ENCODE peak calls at places on chromosome 13, in five cellular contexts. S is activated naive CD4-positive, alpha-beta T cell treated with anti-CD3 and anti-CD28 coated beads, Interleukin-2, amount 10 ng/mL, durations not matched to agents 7 days and 5 days; U is T-helper 2 cell; K is left ventricle myocardium inferior; Y is aorta. C is an unnamed sample.
A peak's percentile ranks its signal among the peaks of the same experiment; 100 is the strongest.

GRCh38 chr13:27005556-27005955 is 166.1 kb downstream of the USP12 start:
- DNase-seq in K (no peak), Y (no peak), U (no peak), S (no peak), C (no peak)

GRCh38 chr13:48942131-48942530 is 33.6 kb upstream of the FNDC3A start:
- DNase-seq in S (no peak), Y (no peak), K (no peak), U (no peak), C (no peak)

GRCh38 chr13:30047154-30047874 is 196.9 kb upstream of the UBL3 start:
- DNase-seq in Y (no peak), K (no peak), S (no peak), U (peak; percentile 86), C (no peak)

GRCh38 chr13:23743717-23744116 is 145.5 kb downstream of the MIPEP start:
- DNase-seq in U (no peak), Y (no peak), S (no peak), K (no peak), C (no peak)

GRCh38 chr13:32581177-32581786 is 5.0 kb upstream of the PDS5B start:
- DNase-seq in K (no peak), Y (no peak), U (peak; percentile 46), S (no peak), C (no peak)

GRCh38 chr13:94679614-94680013 is 32.7 kb downstream of the SOX21 start:
- DNase-seq in U (no peak), S (no peak), Y (no peak), K (no peak), C (no peak)

GRCh38 chr13:110351636-110352420 is 44.7 kb downstream of the COL4A2 start:
- DNase-seq in S (no peak), Y (no peak), K (no peak), U (no peak), C (no peak)

GRCh38 chr13:43077446-43077845 is 54.1 kb downstream of the DNAJC15 start:
- DNase-seq in S (no peak), U (no peak), K (no peak), Y (no peak), C (no peak)

GRCh38 chr13:50846861-50847475 is 3.5 kb upstream of the DLEU7 start:
- DNase-seq in K (no peak), S (no peak), U (peak; percentile 30), Y (no peak), C (no peak)